ENCODE peak calls at places on chromosome 5, in eight cellular contexts. Y is NCI-H1092 treated with DMSO at 0.1 percent for 48 hours, W is amniotic stem cell, S is breast epithelium, I is dermis blood vessel endothelial cell, X is fibroblast of the conjunctiva, T is HuH-7, B is RPMI8226. Q is an unnamed sample.

GRCh38 chr5:401216-402034 is 41.6 kb upstream of the EXOC3 start:
- DNase-seq in S (peak), X (no peak), B (no peak), Y (no peak), I (no peak), W (no peak), T (no peak), Q (peak)

GRCh38 chr5:89729623-89730390 is 679.7 kb downstream of the CETN3 start:
- DNase-seq in B (no peak), Y (no peak), W (no peak), X (no peak), I (no peak), T (no peak), S (no peak), Q (no peak)

GRCh38 chr5:171387970-171388815 is 544 bp downstream of the NPM1 start:
- DNase-seq in T (peak), Y (peak), B (peak), S (peak), X (peak), W (peak), I (peak), Q (peak)

GRCh38 chr5:177545487-177546261 is 8.7 kb downstream of the FAM193B start:
- DNase-seq in B (no peak), I (no peak), Y (no peak), W (no peak), X (peak), T (no peak), S (peak), Q (peak)

GRCh38 chr5:56812110-56812509 is 3.2 kb upstream of the MAP3K1 start:
- DNase-seq in X (no peak), T (no peak), B (peak), I (no peak), S (no peak), W (no peak), Y (no peak), Q (no peak)

GRCh38 chr5:56951131-56951945 is 585 bp downstream of the MIER3 start:
- DNase-seq in B (peak), S (no peak), Y (peak), W (peak), T (peak), I (peak), X (no peak), Q (peak)

GRCh38 chr5:142888469-142889085 is 118.4 kb downstream of the ARHGAP26 start:
- DNase-seq in T (peak), W (peak), B (peak), X (peak), I (peak), Y (peak), S (no peak), Q (no peak)

GRCh38 chr5:90934091-90934719 is 375.6 kb downstream of the ADGRV1 start:
- DNase-seq in Y (no peak), B (no peak), T (no peak), X (no peak), I (no peak), W (no peak), S (no peak), Q (no peak)

GRCh38 chr5:74722271-74722670 is 37.2 kb downstream of the HEXB start:
- DNase-seq in W (no peak), T (no peak), I (peak), Y (no peak), B (no peak), S (no peak), X (no peak), Q (no peak)